ENCODE peak calls at places on chromosomes 12 and 14, in seven cellular contexts. A is AG10803; Y is stimulated activated CD8-positive, alpha-beta memory T cell treated with anti-CD3 and anti-CD28 coated beads, Interleukin-2, amount 100 ng/mL, for 48 hours; K is glutamatergic neuron; H is naive thymus-derived CD8-positive, alpha-beta T cell; U is neural crest cell; G is CD8-positive, alpha-beta T cell. R is an unnamed sample.

GRCh38 chr14:96915478-96915877 is 118.3 kb downstream of the VRK1 start:
- DNase-seq in A (no peak), Y (no peak), K (no peak), H (no peak), U (no peak), G (no peak), R (no peak)

GRCh38 chr14:64825006-64825405 is 54.7 kb downstream of the SPTB start:
- DNase-seq in A (no peak), Y (no peak), K (no peak), H (no peak), U (no peak), G (no peak), R (no peak)

GRCh38 chr12:45763381-45763780 is 33.9 kb downstream of the ARID2 start:
- DNase-seq in A (no peak), Y (no peak), K (no peak), H (no peak), U (no peak), G (no peak), R (no peak)

GRCh38 chr12:85968606-85969005 is 94.5 kb downstream of the NTS start:
- DNase-seq in A (no peak), Y (no peak), K (no peak), H (no peak), U (no peak), G (no peak), R (no peak)

GRCh38 chr12:69672195-69672594 is 26.9 kb downstream of the BEST3 start:
- DNase-seq in A (no peak), Y (no peak), K (no peak), H (no peak), U (no peak), G (no peak), R (no peak)

GRCh38 chr12:7079826-7080125 is 12.5 kb downstream of the C1R start:
- DNase-seq in A (peak), Y (no peak), K (no peak), H (no peak), U (no peak), G (no peak), R (no peak)

GRCh38 chr12:72313757-72314270 is 41.6 kb downstream of the TRHDE start:
- DNase-seq in A (no peak), Y (no peak), K (no peak), H (no peak), U (no peak), G (no peak), R (no peak)

GRCh38 chr12:129564768-129565167 is 339.1 kb downstream of the TMEM132D start:
- DNase-seq in A (no peak), Y (no peak), K (no peak), H (no peak), U (no peak), G (no peak), R (no peak)

GRCh38 chr12:108309674-108310312 is 29.3 kb downstream of the CMKLR1 start:
- DNase-seq in A (no peak), Y (no peak), K (no peak), H (no peak), U (no peak), G (no peak), R (no peak)

R was measured in 8988T.